ENCODE peak calls at places on chromosomes 16 and 17, in four cellular contexts. O is psoas muscle, F is GM12878, V is PC-3. H is an unnamed sample.

GRCh38 chr16:81837312-81837748 is 58.2 kb downstream of the PLCG2 start:
- DNase-seq in O (no peak), F (no peak), V (no peak), H (no peak)

GRCh38 chr17:81488276-81488860 is 24.2 kb downstream of the ACTG1 start:
- DNase-seq in O (peak), F (no peak), V (no peak), H (no peak)

GRCh38 chr17:16649585-16649984 is 4.1 kb downstream of the ZNF624 start:
- DNase-seq in O (no peak), F (no peak), V (no peak), H (no peak)

GRCh38 chr16:57620316-57621231 is 7.9 kb upstream of the ADGRG1 start:
- DNase-seq in O (peak), F (no peak), V (peak), H (no peak)

GRCh38 chr17:17535957-17536356 is 39.8 kb upstream of the RASD1 start:
- DNase-seq in O (peak), F (no peak), V (no peak), H (no peak)

GRCh38 chr16:57540387-57540786 is 2.1 kb upstream of the ADGRG5 start:
- DNase-seq in O (no peak), F (no peak), V (no peak), H (no peak)

GRCh38 chr17:33924105-33924504 is 331.0 kb upstream of the CCL2 start:
- DNase-seq in O (no peak), F (no peak), V (no peak), H (no peak)

GRCh38 chr16:48647794-48648193 is 37.8 kb upstream of the N4BP1 start:
- DNase-seq in O (no peak), F (no peak), V (no peak), H (no peak)

GRCh38 chr16:50496990-50497389 is 51.2 kb upstream of the NKD1 start:
- DNase-seq in O (no peak), F (no peak), V (no peak), H (no peak)

GRCh38 chr17:58310511-58311428 is 17.8 kb downstream of the TSPOAP1 start:
- DNase-seq in O (no peak), F (no peak), V (no peak), H (no peak)

GRCh38 chr17:65228734-65229390 is 91.7 kb downstream of the RGS9 start:
- DNase-seq in O (no peak), F (peak), V (peak), H (peak)

GRCh38 chr17:304461-304860 is 48.1 kb downstream of the RPH3AL start:
- DNase-seq in O (peak), F (no peak), V (no peak), H (no peak)

GRCh38 chr17:43723697-43724359 is 34.8 kb downstream of the SOST start:
- DNase-seq in O (peak), F (no peak), V (peak), H (no peak)

GRCh38 chr16:84985079-84986065 is 26.0 kb downstream of the ZDHHC7 start:
- DNase-seq in O (peak), F (no peak), V (peak), H (no peak)

GRCh38 chr17:39898088-39898487 is 20.3 kb downstream of the GSDMB start:
- DNase-seq in O (no peak), F (no peak), V (no peak), H (no peak)

GRCh38 chr16:54926166-54926838 is 4.4 kb upstream of the IRX5 start:
- DNase-seq in O (no peak), F (no peak), V (no peak), H (no peak)

GRCh38 chr17:2778489-2778888 is 17.7 kb upstream of the RAP1GAP2 start:
- DNase-seq in O (no peak), F (no peak), V (no peak), H (no peak)

GRCh38 chr16:8583199-8583598 is 7.1 kb downstream of the TMEM114 start:
- DNase-seq in O (no peak), F (no peak), V (peak), H (no peak)

GRCh38 chr17:37480427-37480826 is 9.3 kb upstream of the DUSP14 start:
- DNase-seq in O (no peak), F (no peak), V (no peak), H (no peak)

GRCh38 chr16:68375801-68376536 is 65.2 kb downstream of the PRMT7 start:
- DNase-seq in O (peak), F (no peak), V (no peak), H (no peak)

GRCh38 chr16:71882505-71883192 is 1.3 kb downstream of the ZNF821 start:
- DNase-seq in O (no peak), F (peak), V (peak), H (peak)

GRCh38 chr17:74922694-74923537 is at the start of gene USH1G:
- DNase-seq in O (no peak), F (no peak), V (peak), H (no peak)

GRCh38 chr17:14205992-14206461 is 30.6 kb downstream of the CDRT15 start:
- DNase-seq in O (peak), F (no peak), V (peak), H (no peak)

GRCh38 chr16:84487358-84487757 is 17.1 kb downstream of the MEAK7 start:
- DNase-seq in O (no peak), F (no peak), V (no peak), H (no peak)

GRCh38 chr17:28216032-28216431 is 103.0 kb upstream of the TMEM97 start:
- DNase-seq in O (no peak), F (no peak), V (no peak), H (no peak)

GRCh38 chr16:77273-77806 is 685 bp upstream of the MPG start:
- DNase-seq in O (peak), F (no peak), V (peak), H (no peak)

GRCh38 chr16:426115-426905 is 861 bp downstream of the RAB11FIP3 start:
- DNase-seq in O (peak), F (no peak), V (no peak), H (no peak)

GRCh38 chr17:80850817-80851216 is 140.8 kb upstream of the CHMP6 start:
- DNase-seq in O (peak), F (no peak), V (no peak), H (no peak)

GRCh38 chr17:34252890-34253525 is 2.1 kb upstream of the CCL2 start:
- DNase-seq in O (no peak), F (no peak), V (no peak), H (no peak)

GRCh38 chr17:39715375-39716072 is 14.8 kb downstream of the MIEN1 start:
- DNase-seq in O (no peak), F (no peak), V (no peak), H (no peak)

GRCh38 chr17:69916761-69917160 is 158.3 kb upstream of the KCNJ16 start:
- DNase-seq in O (no peak), F (no peak), V (no peak), H (no peak)

GRCh38 chr17:59829217-59830006 is 63.3 kb downstream of the TUBD1 start:
- DNase-seq in O (no peak), F (peak), V (peak), H (peak)
- H3K4me3 ChIP-seq in O (peak), F (peak), V (peak), H (peak)

DNA sequence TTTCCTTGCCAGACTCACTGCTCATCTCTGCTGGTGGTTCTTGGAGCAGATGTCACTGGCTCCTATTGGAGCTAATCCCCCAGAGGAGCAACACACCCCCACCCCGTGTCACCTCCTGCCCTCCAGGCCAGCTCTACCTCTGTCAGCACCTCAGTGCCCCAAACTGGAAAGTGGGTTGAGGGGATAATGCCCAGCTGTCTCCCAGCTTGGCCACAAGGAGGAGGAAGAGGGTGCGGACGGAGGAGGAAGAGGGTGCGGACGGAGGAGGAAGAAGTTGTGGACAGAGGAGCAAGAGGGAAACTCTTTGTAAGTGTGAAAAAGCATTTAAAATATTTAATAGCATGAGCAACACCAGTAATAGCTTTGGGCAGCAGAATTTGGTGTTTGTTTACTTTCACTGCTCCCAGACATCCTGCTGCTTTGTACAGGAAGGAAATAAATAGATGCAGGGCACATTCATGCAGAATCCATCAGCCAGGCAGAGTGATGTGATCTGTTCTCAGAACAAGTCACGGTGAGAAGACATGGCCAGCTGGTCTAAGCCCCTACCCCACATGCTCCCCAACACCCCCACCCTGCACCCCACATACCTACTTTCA is 82.5 kb downstream of the C17orf67 start:
- DNase-seq in O (no peak), F (no peak), V (peak), H (no peak)
- TF ChIP-seq CTCF in O (no peak), F (no peak), V (peak), H (no peak)

DNA sequence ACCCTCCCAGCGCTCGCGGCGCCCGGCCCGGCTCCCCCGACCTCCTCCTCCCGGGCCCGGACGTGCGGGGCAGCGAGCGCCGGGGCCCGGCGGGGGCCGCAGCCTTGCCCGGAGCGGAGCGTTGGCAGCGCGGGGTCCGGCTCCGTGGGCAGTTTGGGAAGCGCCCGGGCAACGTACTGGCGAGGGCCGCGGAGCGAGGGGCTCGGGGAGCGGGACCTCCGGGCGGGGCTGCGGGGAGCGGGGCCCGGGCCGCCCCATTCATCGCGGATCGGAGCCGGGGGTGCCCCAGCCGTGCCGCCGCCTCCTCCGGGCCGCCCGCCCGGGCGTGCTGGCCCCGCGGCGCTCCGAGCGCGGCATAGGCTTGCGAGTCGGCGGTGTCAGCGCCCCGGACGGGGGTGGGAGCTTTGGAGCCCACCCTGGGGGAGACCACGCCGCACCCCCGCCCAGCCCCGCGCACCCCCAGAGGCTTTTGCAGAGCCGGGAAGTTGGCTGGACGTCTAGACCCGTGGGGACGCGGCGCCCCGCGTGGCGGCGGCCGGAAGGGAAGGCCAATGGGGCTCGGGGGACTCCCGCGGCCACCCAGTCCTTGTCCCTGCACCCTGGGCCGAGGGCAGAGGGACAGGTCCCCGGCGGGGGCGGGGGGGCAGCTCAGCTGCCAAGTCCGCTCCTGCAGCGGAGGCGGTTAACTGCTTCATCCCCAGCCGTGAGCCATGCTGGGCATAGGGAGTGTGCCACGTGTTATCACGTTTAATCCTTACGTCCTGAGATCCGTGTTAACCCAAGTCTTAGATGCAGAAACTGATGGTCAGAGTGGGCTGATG is 852 bp downstream of the ZNF469 start:
- DNase-seq in O (peak), F (no peak), V (peak), H (no peak)
- H3K4me3 ChIP-seq in O (peak), F (no peak), V (peak), H (no peak)

DNA sequence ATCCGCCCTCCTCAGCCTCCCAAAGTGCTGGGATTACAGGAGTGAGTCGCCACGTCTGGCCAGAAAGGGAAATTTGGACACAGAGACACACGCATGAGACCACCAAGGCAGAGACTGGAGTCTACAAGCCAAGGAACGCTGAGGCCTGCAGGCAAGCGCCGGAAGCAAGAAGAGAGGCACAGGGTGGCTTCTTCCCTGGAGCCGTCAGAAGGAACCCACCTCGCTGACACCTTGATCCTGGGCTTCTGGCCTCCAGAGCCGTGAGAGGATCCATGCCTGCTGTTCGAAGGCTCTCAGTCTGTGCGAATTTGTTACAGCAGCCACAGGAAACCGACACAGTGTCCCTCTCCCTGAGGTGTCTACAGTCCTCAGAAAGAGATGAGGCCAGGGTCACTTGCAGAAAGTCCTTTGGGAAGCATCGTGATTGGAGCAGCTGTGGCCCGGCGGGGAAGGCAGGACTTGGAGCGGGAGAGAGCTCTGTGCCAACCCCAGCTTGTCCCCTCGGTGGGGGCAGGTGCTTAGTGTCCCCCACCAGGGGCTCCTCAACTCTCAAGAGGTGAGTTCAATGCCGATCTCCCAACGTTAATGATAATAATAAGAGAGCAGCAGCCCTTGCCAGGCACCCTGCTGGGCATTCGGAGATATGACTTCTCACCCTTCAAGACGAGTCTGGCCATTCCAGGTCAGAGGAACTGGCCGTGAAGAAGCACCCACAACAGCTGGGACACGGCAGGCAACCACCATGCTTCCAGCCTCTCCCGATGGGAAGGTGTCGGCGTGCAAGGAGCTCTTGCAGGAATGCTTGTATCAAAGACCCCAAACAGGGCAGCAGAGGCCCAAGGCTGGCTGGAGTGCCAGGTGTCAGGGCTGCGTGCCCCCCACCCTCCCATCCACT is 68.4 kb upstream of the TNRC6C start:
- DNase-seq in O (peak), F (no peak), V (no peak), H (no peak)
- TF ChIP-seq CTCF in O (no peak), F (no peak), V (no peak), H (no peak)

GRCh38 chr17:44907696-44908470 is 7.4 kb downstream of the GFAP start:
- DNase-seq in O (no peak), F (no peak), V (no peak), H (no peak)
- H3K4me3 ChIP-seq in O (no peak), F (no peak), V (no peak), H (no peak)

DNA sequence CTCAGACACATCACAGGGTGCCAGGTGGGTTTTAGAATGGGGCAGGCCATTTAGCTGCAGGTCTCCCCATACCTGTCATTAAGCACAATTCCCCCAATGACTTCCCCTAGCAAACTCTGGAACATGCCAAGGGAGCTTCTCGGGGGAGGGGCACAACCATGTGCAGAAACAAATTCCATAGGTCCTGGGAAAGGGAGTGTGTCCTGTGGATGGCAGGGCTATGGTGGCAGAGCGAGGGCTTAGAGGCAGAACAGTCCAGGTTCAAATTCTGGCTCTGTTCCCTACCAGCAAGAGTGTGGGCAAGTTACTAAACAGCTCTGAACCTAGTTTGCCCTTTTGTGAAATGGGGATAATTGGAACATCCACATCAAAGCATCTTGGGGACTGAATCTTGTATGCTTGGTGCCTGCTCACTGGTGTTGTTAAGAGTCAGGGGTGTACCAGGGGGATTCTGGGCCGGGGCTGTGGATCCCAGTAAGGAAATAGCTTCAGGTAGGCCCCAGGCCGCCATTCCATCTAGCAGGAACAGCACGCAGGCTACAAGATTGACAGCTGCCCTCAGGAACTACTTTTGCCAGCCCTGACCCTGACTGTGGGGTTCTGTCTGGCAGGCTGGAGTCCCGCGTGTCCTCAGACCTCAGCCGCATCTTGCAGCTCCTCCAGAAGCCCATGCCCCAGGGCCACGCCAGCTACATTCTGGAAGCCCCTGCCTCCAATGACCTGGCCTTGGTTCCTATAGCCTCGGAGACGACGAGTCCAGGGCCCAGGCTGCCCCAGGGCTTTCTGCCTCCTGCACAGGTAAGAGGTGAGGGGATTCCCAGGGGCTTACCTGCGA is 5.6 kb upstream of the DCAF7 start:
- DNase-seq in O (no peak), F (no peak), V (no peak), H (no peak)
- TF ChIP-seq CTCF in O (no peak), F (no peak), V (no peak), H (no peak)